ENCODE peak calls at places on chromosome 6, in four cellular contexts. Z is spleen, V is IMR-90, M is H54. W is an unnamed sample.

GRCh38 chr6:29847871-29848630 is 20.4 kb downstream of the HLA-G start:
- DNase-seq in Z (peak; percentile 94), V (peak; percentile 44), M (peak; percentile 87), W (peak; percentile 77)

GRCh38 chr6:116633685-116634084 is 17.4 kb downstream of the RSPH4A start:
- DNase-seq in Z (no peak), V (no peak), M (peak; percentile 0), W (no peak)

GRCh38 chr6:112839525-112839961 is 492.4 kb downstream of the RFPL4B start:
- DNase-seq in Z (no peak), V (peak; percentile 88), M (no peak), W (no peak)

GRCh38 chr6:44740566-44741120 is 353.1 kb downstream of the CDC5L start:
- DNase-seq in Z (no peak), V (no peak), M (no peak), W (no peak)

GRCh38 chr6:165985926-165986646 is 181.6 kb downstream of the TBXT start:
- DNase-seq in Z (no peak), V (no peak), M (no peak), W (no peak)

GRCh38 chr6:14089224-14089623 is 28.3 kb upstream of the CD83 start:
- DNase-seq in Z (no peak), V (no peak), M (no peak), W (no peak)

GRCh38 chr6:35508542-35508941 is 4.2 kb downstream of the TULP1 start:
- DNase-seq in Z (no peak), V (no peak), M (no peak), W (no peak)

GRCh38 chr6:121235386-121235785 is 98.9 kb downstream of the TBC1D32 start:
- DNase-seq in Z (no peak), V (no peak), M (no peak), W (no peak)

GRCh38 chr6:149493697-149494334 is 9.0 kb upstream of the ZC3H12D start:
- DNase-seq in Z (no peak), V (no peak), M (no peak), W (no peak)

GRCh38 chr6:146946559-146946958 is 257.7 kb upstream of the STXBP5 start:
- DNase-seq in Z (no peak), V (no peak), M (no peak), W (no peak)

GRCh38 chr6:30206152-30206551 is 7.1 kb downstream of the TRIM26 start:
- DNase-seq in Z (no peak), V (peak; percentile 19), M (no peak), W (no peak)

GRCh38 chr6:53258774-53259155 is 90.0 kb downstream of the ELOVL5 start:
- DNase-seq in Z (no peak), V (no peak), M (no peak), W (no peak)

GRCh38 chr6:44107017-44107416 is 20.2 kb downstream of the MRPL14 start:
- DNase-seq in Z (no peak), V (peak; percentile 33), M (no peak), W (no peak)

GRCh38 chr6:74519172-74519571 is 686.7 kb downstream of the COL12A1 start:
- DNase-seq in Z (no peak), V (peak; percentile 81), M (no peak), W (no peak)

GRCh38 chr6:136216503-136216902 is 33.6 kb downstream of the MTFR2 start:
- DNase-seq in Z (no peak), V (no peak), M (no peak), W (no peak)

GRCh38 chr6:33590531-33591198 is 10.6 kb upstream of the BAK1 start:
- DNase-seq in Z (no peak), V (no peak), M (peak; percentile 54), W (no peak)

GRCh38 chr6:69424581-69424980 is 372.2 kb downstream of the LMBRD1 start:
- DNase-seq in Z (no peak), V (no peak), M (no peak), W (no peak)

GRCh38 chr6:145015739-145016558 is 719.4 kb downstream of the EPM2A start:
- DNase-seq in Z (no peak), V (peak; percentile 97), M (peak; percentile 24), W (no peak)

GRCh38 chr6:127191716-127192115 is 73.2 kb downstream of the RSPO3 start:
- DNase-seq in Z (no peak), V (peak; percentile 65), M (no peak), W (no peak)

GRCh38 chr6:109456710-109457595 is 1.4 kb upstream of the MICAL1 start:
- DNase-seq in Z (no peak), V (peak; percentile 31), M (no peak), W (no peak)

GRCh38 chr6:130424704-130425103 is 58.9 kb downstream of the TMEM200A start:
- DNase-seq in Z (no peak), V (no peak), M (no peak), W (no peak)

GRCh38 chr6:167092672-167093339 is 30.1 kb upstream of the CCR6 start:
- DNase-seq in Z (peak; percentile 79), V (no peak), M (no peak), W (no peak)

GRCh38 chr6:69953491-69953890 is 87.1 kb downstream of the COL19A1 start:
- DNase-seq in Z (no peak), V (no peak), M (no peak), W (no peak)

GRCh38 chr6:73610444-73611275 is 43.1 kb downstream of the SLC17A5 start:
- DNase-seq in Z (no peak), V (peak; percentile 66), M (no peak), W (no peak)

GRCh38 chr6:103895136-103895535 is 964.6 kb downstream of the HACE1 start:
- DNase-seq in Z (no peak), V (no peak), M (no peak), W (no peak)
- TF ChIP-seq POLR2A in Z (no peak), V (no peak), M (no peak), W (no peak)

GRCh38 chr6:119526609-119527605 is 177.3 kb upstream of the MAN1A1 start:
- DNase-seq in Z (no peak), V (no peak), M (no peak), W (no peak)

GRCh38 chr6:119523546-119523945 is 174.0 kb upstream of the MAN1A1 start:
- DNase-seq in Z (no peak), V (no peak), M (no peak), W (no peak)

GRCh38 chr6:119521251-119521650 is 171.7 kb upstream of the MAN1A1 start:
- DNase-seq in Z (no peak), V (no peak), M (no peak), W (no peak)

GRCh38 chr6:119524410-119524809 is 174.8 kb upstream of the MAN1A1 start:
- DNase-seq in Z (no peak), V (no peak), M (no peak), W (no peak)
- TF ChIP-seq POLR2A in Z (no peak), V (no peak), M (no peak), W (no peak)

DNA sequence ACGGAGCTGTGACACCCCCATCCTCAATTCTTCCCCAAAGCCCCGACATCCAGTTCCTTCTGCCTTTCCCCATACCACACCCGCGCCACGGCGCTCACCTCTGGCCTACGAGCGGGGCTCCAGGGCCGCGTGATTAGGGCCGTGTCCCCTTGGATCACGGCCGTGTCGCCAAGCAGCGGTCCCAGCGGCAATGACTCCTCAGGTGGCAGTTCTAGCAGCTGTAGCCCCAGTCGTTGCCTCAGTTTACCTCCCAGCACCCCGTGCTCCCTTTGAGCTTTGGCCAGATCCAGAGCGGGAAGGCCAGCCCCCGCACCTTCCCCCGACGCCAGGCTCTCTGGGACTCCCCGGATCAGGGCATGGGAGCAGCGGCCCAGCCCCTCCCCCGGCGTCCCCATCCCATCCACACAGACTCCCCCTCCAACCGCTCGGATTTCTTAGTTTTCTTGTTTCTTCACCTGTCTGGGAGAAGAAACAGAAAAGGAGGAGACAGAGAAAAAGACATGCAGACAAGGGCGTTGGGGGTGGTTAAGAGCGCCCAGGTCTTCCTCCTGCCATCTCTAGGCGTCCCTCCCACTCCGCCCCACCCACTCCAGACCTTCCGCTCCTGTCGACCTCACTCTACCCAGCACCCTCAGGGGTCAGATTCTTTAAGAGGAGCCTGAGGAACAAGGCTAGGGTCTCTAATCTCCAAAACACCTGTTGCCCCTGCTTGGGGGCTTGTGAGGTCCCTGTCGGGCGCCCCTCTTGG is at the start of gene DDAH2:
- DNase-seq in Z (peak; percentile 86), V (no peak), M (peak; percentile 55), W (no peak)
- TF ChIP-seq POLR2A in Z (no peak), V (no peak), M (no peak), W (no peak)

GRCh38 chr6:159996626-159997497 is 28.0 kb downstream of the IGF2R start:
- DNase-seq in Z (peak; percentile 57), V (no peak), M (no peak), W (no peak)
- TF ChIP-seq POLR2A in Z (no peak), V (no peak), M (no peak), W (no peak)

GRCh38 chr6:155324993-155325392 is 10.7 kb upstream of the TFB1M start:
- DNase-seq in Z (no peak), V (no peak), M (no peak), W (no peak)
- TF ChIP-seq POLR2A in Z (no peak), V (no peak), M (no peak), W (no peak)

GRCh38 chr6:140576004-140576555 is 1201.6 kb upstream of the CITED2 start:
- DNase-seq in Z (no peak), V (no peak), M (no peak), W (no peak)

GRCh38 chr6:140571139-140571538 is 1196.7 kb upstream of the CITED2 start:
- DNase-seq in Z (no peak), V (peak; percentile 12), M (no peak), W (no peak)

GRCh38 chr6:140572867-140573266 is 1198.4 kb upstream of the CITED2 start:
- DNase-seq in Z (no peak), V (no peak), M (no peak), W (no peak)

GRCh38 chr6:140567469-140567868 is 1193.0 kb upstream of the CITED2 start:
- DNase-seq in Z (no peak), V (peak; percentile 16), M (no peak), W (no peak)

DNA sequence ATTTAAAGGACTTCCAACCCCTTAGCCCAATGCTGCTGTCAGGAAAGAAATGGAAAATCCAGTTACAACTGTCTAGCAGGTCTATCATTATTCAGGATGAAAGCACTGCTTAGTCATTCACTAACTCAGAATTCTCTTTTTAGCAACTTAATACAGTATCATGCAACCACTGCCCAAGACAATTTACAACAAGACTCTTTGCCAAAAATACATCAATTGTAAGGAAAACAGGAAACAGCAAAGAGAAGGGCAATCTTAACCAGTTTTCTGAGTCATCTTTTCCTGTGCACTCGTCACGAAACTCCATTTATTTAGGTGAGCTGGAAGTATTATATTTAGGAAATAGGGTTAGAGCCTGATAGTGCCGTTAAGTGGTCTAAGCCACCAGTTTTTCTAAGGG is 1197.7 kb upstream of the CITED2 start:
- DNase-seq in Z (no peak), V (peak; percentile 96), M (no peak), W (no peak)
- TF ChIP-seq POLR2A in Z (no peak), V (no peak), M (no peak), W (no peak)

GRCh38 chr6:41545703-41546474 is at the start of gene FOXP4:
- DNase-seq in Z (peak; percentile 94), V (peak; percentile 95), M (peak; percentile 89), W (peak; percentile 85)
- TF ChIP-seq POLR2A in Z (no peak), V (no peak), M (peak; percentile 52), W (no peak)

W was measured in tibial nerve.